ENCODE peak calls at places on chromosome 15, in ten cellular contexts. T is NCI-H460; L is amniotic stem cell; Q is cardiac muscle cell; M is SW 1271; J is NB4; G is NCI-H2171 treated with DMSO at 0.1 percent for 48 hours; E is stimulated activated effector memory CD8-positive, alpha-beta T cell treated with anti-CD3 and anti-CD28 coated beads, Interleukin-12 subunit alpha, Interleukin-12 subunit beta, amount 100 ng/mL, for 72 hours; V is naive thymus-derived CD8-positive, alpha-beta T cell; R is GM10248. Z is an unnamed sample.

GRCh38 chr15:58037902-58038301 is 27.6 kb downstream of the ALDH1A2 start:
- DNase-seq in T (no peak), L (no peak), Q (no peak), M (no peak), J (no peak), G (no peak), E (no peak), V (no peak), R (no peak), Z (no peak)

GRCh38 chr15:47885921-47886320 is 168.6 kb downstream of the SEMA6D start:
- DNase-seq in T (no peak), L (no peak), Q (peak; percentile 40), M (no peak), J (no peak), G (no peak), E (no peak), V (no peak), R (no peak), Z (no peak)

GRCh38 chr15:37773111-37773860 is 161.2 kb upstream of the TMCO5A start:
- DNase-seq in T (no peak), L (no peak), Q (peak; percentile 88), M (peak; percentile 18), J (no peak), G (no peak), E (no peak), V (no peak), R (no peak), Z (no peak)

GRCh38 chr15:59994855-59995557 is 9.1 kb upstream of the FOXB1 start:
- DNase-seq in T (no peak), L (no peak), Q (no peak), M (no peak), J (no peak), G (no peak), E (peak; percentile 58), V (no peak), R (peak; percentile 24), Z (no peak)

GRCh38 chr15:82566690-82567089 is 26.4 kb upstream of the RPS17 start:
- DNase-seq in T (no peak), L (no peak), Q (peak; percentile 11), M (no peak), J (no peak), G (no peak), E (no peak), V (no peak), R (no peak), Z (no peak)

GRCh38 chr15:40844543-40844981 is 714 bp downstream of the SPINT1 start:
- DNase-seq in T (no peak), L (no peak), Q (no peak), M (no peak), J (peak; percentile 77), G (peak; percentile 32), E (no peak), V (peak; percentile 5), R (peak; percentile 73), Z (peak; percentile 44)

GRCh38 chr15:75089781-75090734 is 66.7 kb downstream of the PPCDC start:
- DNase-seq in T (no peak), L (no peak), Q (peak; percentile 89), M (no peak), J (peak; percentile 75), G (no peak), E (no peak), V (no peak), R (no peak), Z (no peak)

GRCh38 chr15:52183562-52184173 is 7.5 kb downstream of the GNB5 start:
- DNase-seq in T (no peak), L (no peak), Q (peak; percentile 54), M (no peak), J (peak; percentile 25), G (no peak), E (no peak), V (no peak), R (no peak), Z (peak; percentile 68)

GRCh38 chr15:51846066-51846462 is 16.6 kb downstream of the TMOD3 start:
- DNase-seq in T (no peak), L (no peak), Q (no peak), M (no peak), J (peak; percentile 5), G (no peak), E (no peak), V (no peak), R (no peak), Z (no peak)

GRCh38 chr15:96066852-96067490 is 263.5 kb upstream of the NR2F2 start:
- DNase-seq in T (no peak), L (no peak), Q (no peak), M (no peak), J (peak; percentile 83), G (no peak), E (no peak), V (no peak), R (no peak), Z (no peak)

GRCh38 chr15:33150993-33151392 is 43.5 kb downstream of the FMN1 start:
- DNase-seq in T (no peak), L (no peak), Q (no peak), M (no peak), J (peak; percentile 9), G (no peak), E (no peak), V (no peak), R (no peak), Z (no peak)

GRCh38 chr15:61518191-61518950 is 289.3 kb upstream of the RORA start:
- DNase-seq in T (no peak), L (no peak), Q (no peak), M (peak; percentile 5), J (no peak), G (no peak), E (no peak), V (no peak), R (no peak), Z (no peak)

GRCh38 chr15:58873267-58873666 is 60.2 kb downstream of the SLTM start:
- DNase-seq in T (no peak), L (no peak), Q (peak; percentile 65), M (no peak), J (peak; percentile 53), G (no peak), E (no peak), V (no peak), R (no peak), Z (no peak)

GRCh38 chr15:71049706-71050422 is 65.4 kb upstream of the THSD4 start:
- DNase-seq in T (no peak), L (no peak), Q (peak; percentile 36), M (no peak), J (no peak), G (no peak), E (no peak), V (no peak), R (no peak), Z (no peak)

GRCh38 chr15:82093774-82094211 is 48.0 kb upstream of the MEX3B start:
- DNase-seq in T (peak; percentile 84), L (peak; percentile 86), Q (peak; percentile 94), M (peak; percentile 66), J (peak; percentile 28), G (no peak), E (no peak), V (no peak), R (no peak), Z (no peak)

GRCh38 chr15:25803541-25803940 is 59.6 kb downstream of the ATP10A start:
- DNase-seq in T (no peak), L (no peak), Q (no peak), M (no peak), J (no peak), G (no peak), E (peak; percentile 28), V (no peak), R (no peak), Z (no peak)

GRCh38 chr15:74775132-74775562 is 6.7 kb upstream of the CSK start:
- DNase-seq in T (no peak), L (no peak), Q (no peak), M (no peak), J (no peak), G (no peak), E (no peak), V (no peak), R (no peak), Z (no peak)